ENCODE peak calls at places on chromosomes 12 and 14, in eight cellular contexts. F is progenitor cell of endocrine pancreas, L is fibroblast of pulmonary artery, R is GM12865, Z is cardiac fibroblast, K is HFF-Myc, Q is GM13977, H is astrocyte of the spinal cord. V is an unnamed sample.

GRCh38 chr12:123431951-123432886 is 4.3 kb downstream of the RILPL2 start:
- DNase-seq in Q (no peak), L (no peak), H (no peak), Z (no peak), F (no peak), R (peak; percentile 80), K (no peak), V (no peak)

GRCh38 chr14:92847220-92848148 is 53.4 kb downstream of the GOLGA5 start:
- DNase-seq in R (no peak), L (no peak), K (no peak), Q (no peak), F (no peak), Z (no peak), H (no peak), V (no peak)

GRCh38 chr14:94119071-94119470 is 8.5 kb downstream of the IFI27 start:
- DNase-seq in Q (no peak), L (no peak), F (no peak), K (no peak), R (no peak), H (no peak), Z (no peak), V (no peak)

GRCh38 chr12:54935235-54935951 is 49.2 kb downstream of the TESPA1 start:
- DNase-seq in R (peak; percentile 81), Q (peak; percentile 76), K (peak; percentile 72), L (peak; percentile 91), H (peak; percentile 91), Z (peak; percentile 97), F (no peak), V (peak; percentile 76)

GRCh38 chr14:37566811-37567371 is 28.2 kb downstream of the FOXA1 start:
- DNase-seq in L (peak; percentile 67), Z (no peak), H (peak; percentile 18), Q (no peak), K (no peak), F (no peak), R (no peak), V (no peak)

GRCh38 chr14:47391105-47391504 is 284.3 kb downstream of the MDGA2 start:
- DNase-seq in Z (no peak), K (no peak), Q (no peak), H (no peak), F (no peak), L (no peak), R (no peak), V (no peak)

GRCh38 chr12:89723276-89723675 is 14.6 kb upstream of the ATP2B1 start:
- DNase-seq in F (no peak), L (no peak), Z (no peak), R (no peak), H (no peak), K (no peak), Q (no peak), V (no peak)

GRCh38 chr12:93087836-93088610 is 158.9 kb upstream of the EEA1 start:
- DNase-seq in H (peak; percentile 38), F (no peak), L (no peak), Q (no peak), Z (no peak), R (no peak), K (no peak), V (no peak)

GRCh38 chr12:119659289-119659897 is 8.5 kb upstream of the PRKAB1 start:
- DNase-seq in Z (peak; percentile 38), K (no peak), F (peak; percentile 16), Q (peak; percentile 67), L (peak; percentile 45), H (peak; percentile 25), R (peak; percentile 46), V (peak; percentile 59)

GRCh38 chr14:64636208-64636979 is 67.8 kb upstream of the PLEKHG3 start:
- DNase-seq in Q (peak; percentile 84), F (peak; percentile 51), K (no peak), R (peak; percentile 70), H (peak; percentile 52), Z (peak; percentile 60), L (peak; percentile 69), V (peak; percentile 77)

GRCh38 chr14:82009076-82009475 is 475.4 kb upstream of the SEL1L start:
- DNase-seq in Q (no peak), Z (no peak), L (no peak), R (no peak), F (no peak), K (no peak), H (no peak), V (no peak)

GRCh38 chr14:75794615-75795038 is 133.6 kb downstream of the TTLL5 start:
- DNase-seq in Z (peak; percentile 78), F (no peak), L (peak; percentile 88), H (peak; percentile 78), R (no peak), Q (no peak), K (peak; percentile 26), V (no peak)

GRCh38 chr12:30603129-30603528 is 92.5 kb downstream of the IPO8 start:
- DNase-seq in F (no peak), H (no peak), K (no peak), Z (no peak), L (no peak), Q (no peak), R (no peak), V (no peak)

DNA sequence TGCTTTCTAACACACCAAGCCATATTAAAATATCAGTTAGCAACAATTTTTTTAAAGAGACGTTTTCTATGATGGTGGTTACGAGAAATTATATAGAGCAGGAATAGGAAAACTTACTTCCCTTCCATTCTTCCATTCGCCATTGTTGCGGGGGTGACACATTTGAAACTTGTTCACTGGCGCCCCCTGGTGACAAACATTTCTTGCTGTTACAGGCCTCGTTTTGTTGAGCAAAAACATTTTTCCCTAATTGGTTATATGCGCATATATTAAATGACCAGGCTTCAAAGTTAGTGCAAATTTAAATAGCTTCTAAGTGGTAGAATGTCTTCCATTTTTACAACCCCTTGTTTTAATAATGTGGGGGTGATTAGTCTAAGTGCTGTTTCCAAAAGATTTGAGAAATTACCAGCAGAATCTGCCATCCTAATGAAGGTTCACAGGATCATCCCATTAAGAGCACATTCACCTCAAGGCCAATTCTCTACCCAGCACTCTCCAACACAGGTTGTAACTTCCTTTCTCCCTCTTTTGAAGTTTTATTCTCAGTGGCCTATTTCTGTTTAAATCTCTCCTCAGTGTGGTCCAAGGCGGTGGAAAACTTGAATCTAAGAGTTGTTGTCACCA is 1124.7 kb downstream of the FLRT2 start:
- DNase-seq in R (peak; percentile 21), H (peak; percentile 20), K (peak; percentile 19), F (no peak), Z (peak; percentile 46), L (peak; percentile 66), Q (peak; percentile 7), V (no peak)
- TF ChIP-seq CTCF in R (peak; percentile 37), H (peak; percentile 55), K (peak; percentile 54), F (peak; percentile 53), Z (peak; percentile 31), L (peak; percentile 65), Q (peak; percentile 53), V (peak; percentile 18)

GRCh38 chr14:21840765-21841164 is 167.1 kb upstream of the OR4E1 start:
- DNase-seq in Q (no peak), Z (peak; percentile 1), L (no peak), H (no peak), F (no peak), K (no peak), R (peak; percentile 7), V (no peak)
- TF ChIP-seq CTCF in Q (no peak), Z (no peak), L (no peak), H (no peak), F (no peak), K (no peak), R (no peak), V (no peak)

GRCh38 chr14:70585221-70585620 is 15.2 kb downstream of the MED6 start:
- DNase-seq in H (no peak), R (no peak), K (no peak), Q (no peak), L (no peak), Z (peak; percentile 10), F (no peak), V (no peak)
- TF ChIP-seq CTCF in H (peak; percentile 8), R (no peak), K (no peak), Q (peak; percentile 38), L (no peak), Z (no peak), F (peak; percentile 17), V (peak; percentile 34)

DNA sequence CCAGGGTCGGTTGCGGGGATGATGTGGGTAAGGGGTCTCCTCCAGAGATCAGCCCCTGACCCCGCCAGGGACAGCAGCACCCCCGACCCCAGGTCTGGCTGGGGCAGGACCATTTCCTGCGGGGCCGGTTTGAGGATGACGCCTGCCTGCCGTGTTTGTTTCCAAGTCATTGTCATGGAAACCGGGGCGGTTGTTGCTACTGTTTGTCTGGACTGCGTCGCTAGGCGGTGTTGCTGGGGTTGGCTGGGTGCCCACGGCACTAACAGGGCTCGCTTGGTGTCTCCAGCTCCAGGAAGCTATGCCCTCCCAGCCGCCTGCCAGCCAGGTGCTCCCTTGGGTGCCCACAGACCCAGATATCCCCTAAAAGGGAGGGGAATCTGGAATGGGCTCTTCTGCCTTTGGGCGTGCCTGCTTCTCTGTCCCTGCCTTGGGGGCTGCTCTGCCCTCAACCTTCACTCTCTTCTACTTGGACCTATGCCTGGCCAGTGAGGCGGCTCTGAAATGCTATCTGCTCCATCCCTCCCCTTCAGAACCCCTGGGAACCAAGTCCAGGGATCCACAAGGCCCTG is 4.7 kb upstream of the CRIP1 start:
- DNase-seq in K (peak; percentile 96), H (peak; percentile 97), Z (peak; percentile 99), R (peak; percentile 96), Q (peak; percentile 97), F (peak; percentile 49), L (peak; percentile 99), V (peak; percentile 95)
- TF ChIP-seq CTCF in K (no peak), H (peak; percentile 30), Z (peak; percentile 6), R (no peak), Q (peak; percentile 16), F (peak; percentile 12), L (peak; percentile 4), V (no peak)

GRCh38 chr12:3744216-3744883 is 8.6 kb downstream of the CRACR2A start:
- DNase-seq in R (no peak), Q (no peak), K (no peak), L (no peak), F (no peak), Z (no peak), H (no peak), V (no peak)
- TF ChIP-seq CTCF in R (no peak), Q (no peak), K (no peak), L (no peak), F (no peak), Z (no peak), H (peak; percentile 14), V (no peak)

GRCh38 chr12:116544656-116545055 is 14.5 kb upstream of the MAP1LC3B2 start:
- DNase-seq in F (no peak), Q (no peak), L (no peak), H (no peak), Z (no peak), K (no peak), R (no peak), V (no peak)
- TF ChIP-seq CTCF in F (no peak), Q (no peak), L (no peak), H (no peak), Z (no peak), K (no peak), R (no peak), V (no peak)

V was measured in GM10248.